ENCODE peak calls at places on chromosome 20, in nine cellular contexts. A is foreskin fibroblast, L is bronchial epithelial cell, P is dorsolateral prefrontal cortex, Q is A673, O is mammary epithelial cell, U is AG04449, M is adrenal gland, R is ovary. S is an unnamed sample.

GRCh38 chr20:57387945-57388351 is 3.2 kb upstream of the RBM38 start:
- DNase-seq in O (no peak), L (no peak), U (no peak), A (no peak), Q (no peak), P (no peak), M (no peak), R (peak), S (no peak)

GRCh38 chr20:21505810-21506530 is 7.9 kb downstream of the NKX2-2 start:
- DNase-seq in A (peak), M (peak), L (no peak), U (no peak), P (no peak), Q (peak), R (peak), O (peak), S (no peak)

GRCh38 chr20:62624325-62624690 is 18.0 kb upstream of the SLCO4A1 start:
- DNase-seq in A (no peak), O (no peak), Q (no peak), U (no peak), R (no peak), P (no peak), L (no peak), M (no peak), S (no peak)

GRCh38 chr20:49230575-49231211 is 11.5 kb downstream of the DDX27 start:
- DNase-seq in U (no peak), L (no peak), P (no peak), A (no peak), Q (no peak), M (no peak), R (no peak), O (peak), S (peak)

GRCh38 chr20:59547596-59547995 is 56.7 kb upstream of the PHACTR3 start:
- DNase-seq in Q (no peak), P (no peak), M (no peak), U (no peak), L (no peak), O (no peak), R (no peak), A (no peak), S (no peak)

GRCh38 chr20:48066851-48067250 is 281.6 kb upstream of the SULF2 start:
- DNase-seq in M (no peak), O (no peak), A (no peak), R (no peak), Q (no peak), P (no peak), L (no peak), U (no peak), S (no peak)

GRCh38 chr20:3100480-3100879 is 16.0 kb upstream of the AVP start:
- DNase-seq in P (no peak), M (no peak), R (no peak), Q (no peak), U (no peak), A (no peak), L (no peak), O (no peak), S (no peak)

GRCh38 chr20:63495771-63496403 is 3.0 kb downstream of the EEF1A2 start:
- DNase-seq in U (no peak), Q (peak), O (peak), L (peak), R (peak), M (peak), A (no peak), P (peak), S (peak)

GRCh38 chr20:4369798-4370124 is 351.9 kb upstream of the PRND start:
- DNase-seq in P (no peak), O (no peak), M (no peak), U (no peak), L (no peak), A (no peak), R (no peak), Q (no peak), S (no peak)

GRCh38 chr20:47352332-47353223 is 3.9 kb downstream of the ZMYND8 start:
- DNase-seq in P (no peak), L (no peak), M (peak), A (no peak), O (peak), R (peak), Q (no peak), U (no peak), S (no peak)

GRCh38 chr20:43994486-43995100 is 79.9 kb downstream of the TOX2 start:
- DNase-seq in Q (no peak), R (no peak), O (no peak), M (no peak), L (peak), A (peak), U (no peak), P (no peak), S (no peak)

GRCh38 chr20:37401282-37401929 is 55.5 kb downstream of the SRC start:
- DNase-seq in R (no peak), O (no peak), P (no peak), Q (no peak), U (no peak), M (no peak), A (no peak), L (no peak), S (no peak)

GRCh38 chr20:36206068-36206467 is 30.2 kb upstream of the AAR2 start:
- DNase-seq in U (no peak), O (no peak), M (no peak), R (no peak), L (no peak), P (no peak), A (no peak), Q (no peak), S (no peak)

GRCh38 chr20:1509237-1509636 is 18.0 kb upstream of the SIRPB2 start:
- DNase-seq in P (peak), M (no peak), Q (peak), O (peak), R (no peak), A (no peak), U (no peak), L (peak), S (peak)

GRCh38 chr20:12788936-12789335 is 219.8 kb upstream of the SPTLC3 start:
- DNase-seq in U (no peak), A (no peak), M (no peak), L (no peak), R (no peak), O (no peak), Q (no peak), P (no peak), S (no peak)

GRCh38 chr20:22686097-22686496 is 101.7 kb upstream of the FOXA2 start:
- DNase-seq in O (peak), A (peak), Q (peak), M (peak), U (no peak), R (peak), P (peak), L (peak), S (peak)

GRCh38 chr20:11411765-11412164 is 505.9 kb upstream of the BTBD3 start:
- DNase-seq in M (no peak), L (no peak), P (no peak), O (no peak), A (no peak), Q (no peak), R (no peak), U (no peak), S (no peak)

GRCh38 chr20:5272268-5272667 is 44.5 kb downstream of the PROKR2 start:
- DNase-seq in L (no peak), P (no peak), A (no peak), Q (no peak), R (no peak), U (no peak), M (no peak), O (no peak), S (no peak)

GRCh38 chr20:49450281-49450707 is 32.2 kb downstream of the KCNB1 start:
- DNase-seq in U (no peak), Q (no peak), L (no peak), A (no peak), R (no peak), P (peak), O (no peak), M (no peak), S (no peak)

GRCh38 chr20:3238616-3239025 is 369 bp downstream of the SLC4A11 start:
- DNase-seq in U (no peak), O (peak), Q (peak), A (peak), P (no peak), R (peak), M (peak), L (peak), S (no peak)

GRCh38 chr20:43506238-43506637 is 1.3 kb upstream of the L3MBTL1 start:
- DNase-seq in M (no peak), Q (no peak), P (no peak), R (no peak), A (no peak), U (no peak), O (no peak), L (no peak), S (no peak)

GRCh38 chr20:8213831-8214587 is 81.9 kb downstream of the PLCB1 start:
- DNase-seq in A (no peak), U (no peak), L (no peak), R (no peak), Q (no peak), O (no peak), P (no peak), M (no peak), S (no peak)

GRCh38 chr20:8454137-8454712 is 322.2 kb downstream of the PLCB1 start:
- DNase-seq in M (peak), A (peak), R (no peak), U (peak), Q (peak), P (no peak), L (peak), O (peak), S (no peak)

GRCh38 chr20:64049060-64049886 is at the start of gene SOX18:
- DNase-seq in Q (peak), O (no peak), L (no peak), M (no peak), U (no peak), P (no peak), A (no peak), R (no peak), S (no peak)

GRCh38 chr20:44646641-44647274 is 4.7 kb downstream of the ADA start:
- DNase-seq in O (no peak), U (no peak), P (no peak), A (peak), R (no peak), L (peak), M (no peak), Q (no peak), S (no peak)

GRCh38 chr20:8079976-8080375 is 52.1 kb upstream of the PLCB1 start:
- DNase-seq in Q (no peak), A (no peak), U (no peak), R (no peak), M (no peak), P (no peak), L (no peak), O (no peak), S (no peak)

GRCh38 chr20:8855315-8855714 is 213.6 kb upstream of the PLCB4 start:
- DNase-seq in O (no peak), L (no peak), P (no peak), Q (no peak), A (peak), M (no peak), R (peak), U (no peak), S (no peak)

GRCh38 chr20:2690213-2690612 is 2.4 kb upstream of the EBF4 start:
- DNase-seq in U (no peak), M (no peak), A (no peak), Q (no peak), O (no peak), R (no peak), L (no peak), P (no peak), S (no peak)

GRCh38 chr20:2307136-2307535 is 11.3 kb downstream of the TGM3 start:
- DNase-seq in Q (no peak), R (no peak), O (no peak), L (no peak), P (no peak), A (no peak), U (no peak), M (no peak), S (no peak)

GRCh38 chr20:61251529-61252393 is at the start of gene CDH4:
- DNase-seq in R (no peak), L (no peak), M (no peak), U (no peak), Q (peak), A (no peak), P (no peak), O (peak), S (no peak)

GRCh38 chr20:7090001-7090400 is 322.5 kb downstream of the BMP2 start:
- DNase-seq in A (no peak), O (peak), U (no peak), M (no peak), P (no peak), Q (no peak), L (peak), R (no peak), S (no peak)

GRCh38 chr20:31841928-31842327 is 3.5 kb downstream of the FOXS1 start:
- DNase-seq in L (no peak), R (peak), O (no peak), U (no peak), A (no peak), Q (no peak), M (no peak), P (no peak), S (no peak)

GRCh38 chr20:13325033-13325432 is 104.0 kb downstream of the ISM1 start:
- DNase-seq in R (no peak), Q (peak), O (no peak), P (no peak), M (no peak), A (no peak), U (no peak), L (peak), S (peak)

GRCh38 chr20:37381621-37382538 is 35.9 kb downstream of the SRC start:
- DNase-seq in U (no peak), P (no peak), M (no peak), Q (no peak), L (no peak), O (no peak), A (no peak), R (peak), S (no peak)

GRCh38 chr20:41733151-41733550 is 115.0 kb upstream of the CHD6 start:
- DNase-seq in L (no peak), M (no peak), A (no peak), R (no peak), O (no peak), U (no peak), Q (peak), P (no peak), S (no peak)

GRCh38 chr20:2380601-2381000 is at the start of gene TGM6:
- DNase-seq in L (no peak), U (no peak), R (no peak), M (no peak), P (no peak), Q (no peak), O (no peak), A (no peak), S (no peak)

GRCh38 chr20:59151820-59152219 is 11.8 kb upstream of the ZNF831 start:
- DNase-seq in U (no peak), P (no peak), R (no peak), M (no peak), L (no peak), Q (no peak), O (no peak), A (no peak), S (no peak)

GRCh38 chr20:50514750-50515149 is 4.6 kb downstream of the PTPN1 start:
- DNase-seq in A (no peak), U (no peak), P (no peak), M (no peak), L (no peak), Q (no peak), R (no peak), O (no peak), S (no peak)

GRCh38 chr20:50513169-50514034 is 3.2 kb downstream of the PTPN1 start:
- DNase-seq in R (no peak), P (no peak), U (no peak), Q (peak), L (peak), O (peak), M (no peak), A (peak), S (no peak)

GRCh38 chr20:50512323-50512722 is 2.1 kb downstream of the PTPN1 start:
- DNase-seq in P (no peak), Q (no peak), U (no peak), M (no peak), R (no peak), A (no peak), O (no peak), L (no peak), S (no peak)

GRCh38 chr20:50515471-50516106 is 5.4 kb downstream of the PTPN1 start:
- DNase-seq in Q (no peak), U (no peak), M (no peak), O (no peak), L (no peak), P (no peak), A (no peak), R (no peak), S (no peak)

DNA sequence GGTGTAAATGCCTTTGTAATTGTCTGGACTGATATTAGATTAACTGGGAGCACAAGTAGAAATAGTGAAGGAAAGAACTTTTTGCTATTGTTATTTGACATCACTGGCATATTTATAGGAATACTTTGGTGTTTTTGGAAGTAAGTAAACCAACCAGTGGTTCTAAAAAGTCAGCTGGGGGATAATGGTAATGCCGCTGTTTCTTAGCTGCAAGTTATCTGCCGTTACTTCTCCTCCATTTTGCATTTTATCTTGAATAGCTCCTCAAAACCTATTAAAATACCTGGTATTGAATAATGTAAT is 3.8 kb downstream of the PTPN1 start:
- DNase-seq in R (no peak), L (no peak), A (no peak), U (no peak), O (no peak), Q (no peak), M (no peak), P (no peak), S (no peak)
- H3K4me3 ChIP-seq in R (no peak), L (no peak), A (no peak), U (no peak), O (peak), Q (no peak), M (no peak), P (peak), S (no peak)

GRCh38 chr20:54340206-54340605 is 132.3 kb downstream of the PFDN4 start:
- DNase-seq in M (no peak), U (no peak), Q (no peak), P (no peak), R (no peak), O (no peak), L (no peak), A (no peak), S (no peak)
- H3K4me3 ChIP-seq in M (no peak), U (no peak), Q (no peak), P (no peak), R (no peak), O (no peak), L (no peak), A (no peak), S (no peak)

GRCh38 chr20:17083738-17084137 is 143.1 kb upstream of the PCSK2 start:
- DNase-seq in Q (peak), M (no peak), P (no peak), R (no peak), U (no peak), O (no peak), L (no peak), A (no peak), S (peak)
- H3K4me3 ChIP-seq in Q (no peak), M (no peak), P (no peak), R (no peak), U (no peak), O (no peak), L (no peak), A (no peak), S (no peak)

GRCh38 chr20:20009784-20010253 is 7.3 kb upstream of the NAA20 start:
- DNase-seq in L (no peak), U (no peak), O (no peak), P (no peak), M (no peak), Q (no peak), A (no peak), R (no peak), S (no peak)
- H3K4me3 ChIP-seq in L (no peak), U (no peak), O (no peak), P (peak), M (no peak), Q (no peak), A (no peak), R (no peak), S (no peak)

DNA sequence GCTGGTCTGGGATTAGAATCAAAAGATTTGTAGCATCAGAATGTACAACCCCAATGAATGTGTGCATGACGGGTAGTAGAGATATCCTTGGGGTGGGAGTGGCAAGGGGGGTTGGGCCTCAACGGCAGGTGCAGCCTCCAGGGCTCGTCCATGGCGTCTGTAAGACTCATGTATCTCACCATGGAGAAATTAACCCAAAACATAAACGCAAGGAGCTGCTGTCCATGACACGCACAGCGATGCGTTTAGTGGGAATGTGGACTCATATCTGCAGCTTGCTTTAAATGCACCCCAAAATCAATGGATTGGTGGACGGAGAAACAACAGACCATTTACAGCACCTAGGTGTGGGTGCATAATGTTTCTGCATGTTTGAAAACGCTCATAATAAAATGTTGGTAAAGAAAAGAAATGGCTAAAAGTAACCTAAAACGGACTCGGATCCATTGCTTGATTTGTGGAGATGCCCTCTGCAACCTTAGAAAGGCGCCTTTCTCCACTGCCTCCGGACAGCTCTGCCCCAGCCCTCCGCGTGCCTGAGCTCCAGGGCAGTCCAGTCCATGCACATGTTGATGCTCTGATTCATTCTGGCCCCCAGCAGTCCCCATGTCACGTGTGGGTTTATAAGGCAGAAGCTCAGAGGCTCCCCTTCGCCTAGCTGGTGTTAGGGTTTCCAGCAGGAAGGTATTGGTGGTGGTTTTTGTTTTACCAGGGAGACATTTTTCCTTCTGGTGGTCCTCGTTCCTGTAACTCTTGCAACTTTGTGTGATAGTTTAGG is 24.5 kb downstream of the PYGB start:
- DNase-seq in R (no peak), M (no peak), U (no peak), A (no peak), L (no peak), Q (no peak), P (no peak), O (no peak), S (peak)
- H3K4me3 ChIP-seq in R (no peak), M (no peak), U (no peak), A (no peak), L (no peak), Q (no peak), P (no peak), O (no peak), S (no peak)

GRCh38 chr20:33689973-33690372 is 3.8 kb upstream of the E2F1 start:
- DNase-seq in L (no peak), A (no peak), U (no peak), M (no peak), O (no peak), R (peak), Q (no peak), P (no peak), S (no peak)
- H3K4me3 ChIP-seq in L (no peak), A (no peak), U (no peak), M (no peak), O (no peak), R (no peak), Q (no peak), P (no peak), S (no peak)